ENCODE peak calls at places on chromosomes 7 and 10, in five cellular contexts. L, F, I, U and A are unnamed samples.

GRCh38 chr7:110317699-110318265 is 773.1 kb upstream of the LRRN3 start:
- DNase-seq in L (peak), F (peak), I (peak), U (no peak), A (peak)

GRCh38 chr7:112156412-112156811 is 49.8 kb downstream of the DOCK4 start:
- DNase-seq in L (peak), F (peak), I (no peak), U (no peak), A (no peak)

GRCh38 chr7:116101709-116102108 is 71.1 kb upstream of the TFEC start:
- DNase-seq in L (peak), F (no peak), I (no peak), U (no peak), A (no peak)

GRCh38 chr7:101432316-101432715 is 69.6 kb downstream of the COL26A1 start:
- DNase-seq in L (no peak), F (no peak), I (no peak), U (no peak), A (no peak)

GRCh38 chr10:127872011-127872741 is 20.6 kb downstream of the CLRN3 start:
- DNase-seq in L (peak), F (no peak), I (no peak), U (no peak), A (no peak)

GRCh38 chr7:104758504-104758903 is 255.5 kb upstream of the KMT2E start:
- DNase-seq in L (no peak), F (no peak), I (no peak), U (no peak), A (no peak)

GRCh38 chr7:100215895-100216294 is 3.9 kb upstream of the PVRIG start:
- DNase-seq in L (peak), F (no peak), I (no peak), U (no peak), A (no peak)

GRCh38 chr10:112389147-112389822 is 15.4 kb downstream of the ACSL5 start:
- DNase-seq in L (peak), F (peak), I (no peak), U (no peak), A (peak)

GRCh38 chr10:14205246-14205645 is 125.5 kb downstream of the FRMD4A start:
- DNase-seq in L (no peak), F (no peak), I (no peak), U (no peak), A (no peak)

GRCh38 chr7:65477326-65477725 is 103.7 kb downstream of the ZNF92 start:
- DNase-seq in L (no peak), F (no peak), I (peak), U (no peak), A (peak)

GRCh38 chr7:154776350-154776749 is 226.6 kb downstream of the PAXIP1 start:
- DNase-seq in L (no peak), F (no peak), I (no peak), U (no peak), A (no peak)

GRCh38 chr10:93746844-93747284 is 10.9 kb upstream of the LGI1 start:
- DNase-seq in L (peak), F (peak), I (peak), U (peak), A (peak)

GRCh38 chr7:1899951-1900762 is 230.1 kb downstream of the ELFN1 start:
- DNase-seq in L (no peak), F (no peak), I (no peak), U (no peak), A (no peak)

GRCh38 chr10:83190614-83191013 is 948.7 kb upstream of the GHITM start:
- DNase-seq in L (no peak), F (no peak), I (no peak), U (no peak), A (no peak)

GRCh38 chr10:62681211-62681940 is 123.1 kb upstream of the ADO start:
- DNase-seq in L (peak), F (no peak), I (peak), U (no peak), A (peak)

GRCh38 chr7:130473877-130474276 is 18.0 kb upstream of the MEST start:
- DNase-seq in L (no peak), F (no peak), I (no peak), U (no peak), A (no peak)

GRCh38 chr7:128831178-128831993 is 1.2 kb downstream of the FLNC start:
- DNase-seq in L (peak), F (peak), I (peak), U (no peak), A (peak)

GRCh38 chr10:3668276-3668960 is 116.6 kb downstream of the KLF6 start:
- DNase-seq in L (peak), F (peak), I (peak), U (peak), A (peak)

GRCh38 chr7:105932835-105933477 is 30.1 kb upstream of the CDHR3 start:
- DNase-seq in L (peak), F (no peak), I (peak), U (no peak), A (peak)

GRCh38 chr10:59805043-59805442 is 51.8 kb upstream of the MRLN start:
- DNase-seq in L (no peak), F (peak), I (peak), U (peak), A (peak)

GRCh38 chr7:157228864-157229422 is 90.2 kb downstream of the UBE3C start:
- DNase-seq in L (no peak), F (no peak), I (peak), U (peak), A (peak)

GRCh38 chr7:25619963-25620799 is 391.9 kb upstream of the NPVF start:
- DNase-seq in L (no peak), F (no peak), I (no peak), U (no peak), A (no peak)

GRCh38 chr10:52488606-52489485 is 174.8 kb downstream of the DKK1 start:
- DNase-seq in L (peak), F (peak), I (peak), U (peak), A (peak)